ENCODE peak calls at places on chromosomes 4 and X, in ten cellular contexts. One of them, this sample, is unnamed.

GRCh38 chr4:15882675-15883086 is 55.9 kb downstream of the FGFBP1 start:
- DNase-seq in GM20000: peak
- DNase-seq in CD4-positive, alpha-beta T cell: peak
- DNase-seq in A549: peak
- DNase-seq in GM10248: peak
- DNase-seq in dorsolateral prefrontal cortex: peak
- DNase-seq in progenitor cell of endocrine pancreas: peak
- DNase-seq in fibroblast of the aortic adventitia: peak
- DNase-seq in cardiac muscle cell: peak
- DNase-seq in transverse colon: peak
- DNase-seq in this sample: no peak

GRCh38 chrX:11770320-11770719 is 12.3 kb downstream of the MSL3 start:
- DNase-seq in progenitor cell of endocrine pancreas: no peak
- DNase-seq in CD4-positive, alpha-beta T cell: no peak
- DNase-seq in dorsolateral prefrontal cortex: peak
- DNase-seq in GM10248: peak
- DNase-seq in A549: peak
- DNase-seq in cardiac muscle cell: peak
- DNase-seq in fibroblast of the aortic adventitia: peak
- DNase-seq in transverse colon: peak
- DNase-seq in GM20000: peak
- DNase-seq in this sample: no peak

GRCh38 chr4:102319594-102319993 is 25.7 kb downstream of the SLC39A8 start:
- DNase-seq in A549: no peak
- DNase-seq in cardiac muscle cell: no peak
- DNase-seq in progenitor cell of endocrine pancreas: no peak
- DNase-seq in fibroblast of the aortic adventitia: no peak
- DNase-seq in GM20000: no peak
- DNase-seq in GM10248: no peak
- DNase-seq in dorsolateral prefrontal cortex: no peak
- DNase-seq in CD4-positive, alpha-beta T cell: no peak
- DNase-seq in transverse colon: no peak
- DNase-seq in this sample: no peak

GRCh38 chr4:89101256-89102161 is 9.8 kb upstream of the TIGD2 start:
- DNase-seq in GM10248: peak
- DNase-seq in transverse colon: no peak
- DNase-seq in cardiac muscle cell: no peak
- DNase-seq in progenitor cell of endocrine pancreas: no peak
- DNase-seq in dorsolateral prefrontal cortex: no peak
- DNase-seq in fibroblast of the aortic adventitia: no peak
- DNase-seq in GM20000: peak
- DNase-seq in CD4-positive, alpha-beta T cell: no peak
- DNase-seq in A549: no peak
- DNase-seq in this sample: no peak

GRCh38 chr4:99362768-99363167 is 10.2 kb upstream of the ADH1C start:
- DNase-seq in progenitor cell of endocrine pancreas: no peak
- DNase-seq in GM20000: no peak
- DNase-seq in A549: no peak
- DNase-seq in dorsolateral prefrontal cortex: no peak
- DNase-seq in CD4-positive, alpha-beta T cell: no peak
- DNase-seq in GM10248: no peak
- DNase-seq in transverse colon: no peak
- DNase-seq in fibroblast of the aortic adventitia: no peak
- DNase-seq in cardiac muscle cell: no peak
- DNase-seq in this sample: no peak

GRCh38 chrX:150037041-150037440 is 98.8 kb upstream of the EOLA2 start:
- DNase-seq in fibroblast of the aortic adventitia: no peak
- DNase-seq in dorsolateral prefrontal cortex: no peak
- DNase-seq in CD4-positive, alpha-beta T cell: no peak
- DNase-seq in transverse colon: no peak
- DNase-seq in GM20000: no peak
- DNase-seq in GM10248: no peak
- DNase-seq in A549: no peak
- DNase-seq in cardiac muscle cell: peak
- DNase-seq in progenitor cell of endocrine pancreas: no peak
- DNase-seq in this sample: no peak

GRCh38 chr4:98474408-98474844 is 184.0 kb downstream of the TSPAN5 start:
- DNase-seq in dorsolateral prefrontal cortex: no peak
- DNase-seq in CD4-positive, alpha-beta T cell: no peak
- DNase-seq in transverse colon: no peak
- DNase-seq in A549: peak
- DNase-seq in GM10248: no peak
- DNase-seq in cardiac muscle cell: peak
- DNase-seq in progenitor cell of endocrine pancreas: no peak
- DNase-seq in GM20000: no peak
- DNase-seq in fibroblast of the aortic adventitia: peak
- DNase-seq in this sample: no peak

GRCh38 chrX:97691901-97692455 is 808.3 kb downstream of the RPA4 start:
- DNase-seq in GM10248: no peak
- DNase-seq in GM20000: no peak
- DNase-seq in transverse colon: no peak
- DNase-seq in fibroblast of the aortic adventitia: peak
- DNase-seq in dorsolateral prefrontal cortex: no peak
- DNase-seq in CD4-positive, alpha-beta T cell: no peak
- DNase-seq in cardiac muscle cell: no peak
- DNase-seq in progenitor cell of endocrine pancreas: no peak
- DNase-seq in A549: no peak
- DNase-seq in this sample: no peak

GRCh38 chrX:110159235-110159634 is 156.3 kb downstream of the TMEM164 start:
- DNase-seq in A549: no peak
- DNase-seq in cardiac muscle cell: no peak
- DNase-seq in transverse colon: no peak
- DNase-seq in GM20000: no peak
- DNase-seq in GM10248: no peak
- DNase-seq in progenitor cell of endocrine pancreas: no peak
- DNase-seq in fibroblast of the aortic adventitia: no peak
- DNase-seq in dorsolateral prefrontal cortex: no peak
- DNase-seq in CD4-positive, alpha-beta T cell: no peak
- DNase-seq in this sample: no peak

GRCh38 chr4:41935652-41936021 is 408 bp downstream of the TMEM33 start:
- DNase-seq in CD4-positive, alpha-beta T cell: no peak
- DNase-seq in GM20000: peak
- DNase-seq in dorsolateral prefrontal cortex: no peak
- DNase-seq in fibroblast of the aortic adventitia: no peak
- DNase-seq in cardiac muscle cell: no peak
- DNase-seq in A549: peak
- DNase-seq in transverse colon: no peak
- DNase-seq in GM10248: peak
- DNase-seq in progenitor cell of endocrine pancreas: no peak
- DNase-seq in this sample: no peak

GRCh38 chr4:138602664-138603063 is 360.5 kb upstream of the SLC7A11 start:
- DNase-seq in GM10248: no peak
- DNase-seq in CD4-positive, alpha-beta T cell: no peak
- DNase-seq in GM20000: no peak
- DNase-seq in fibroblast of the aortic adventitia: peak
- DNase-seq in cardiac muscle cell: no peak
- DNase-seq in progenitor cell of endocrine pancreas: no peak
- DNase-seq in A549: no peak
- DNase-seq in transverse colon: no peak
- DNase-seq in dorsolateral prefrontal cortex: no peak
- DNase-seq in this sample: no peak

GRCh38 chr4:184833046-184833838 is 7.5 kb upstream of the ACSL1 start:
- DNase-seq in fibroblast of the aortic adventitia: no peak
- DNase-seq in GM10248: no peak
- DNase-seq in progenitor cell of endocrine pancreas: no peak
- DNase-seq in A549: no peak
- DNase-seq in dorsolateral prefrontal cortex: no peak
- DNase-seq in transverse colon: no peak
- DNase-seq in cardiac muscle cell: no peak
- DNase-seq in GM20000: no peak
- DNase-seq in CD4-positive, alpha-beta T cell: no peak
- DNase-seq in this sample: no peak

GRCh38 chr4:80335554-80336358 is at the start of gene CFAP299:
- DNase-seq in cardiac muscle cell: peak
- DNase-seq in dorsolateral prefrontal cortex: peak
- DNase-seq in A549: peak
- DNase-seq in fibroblast of the aortic adventitia: peak
- DNase-seq in CD4-positive, alpha-beta T cell: peak
- DNase-seq in progenitor cell of endocrine pancreas: peak
- DNase-seq in transverse colon: peak
- DNase-seq in GM20000: peak
- DNase-seq in GM10248: peak
- DNase-seq in this sample: peak

GRCh38 chr4:10746371-10747143 is 62.0 kb upstream of the CLNK start:
- DNase-seq in cardiac muscle cell: no peak
- DNase-seq in transverse colon: no peak
- DNase-seq in GM10248: no peak
- DNase-seq in CD4-positive, alpha-beta T cell: no peak
- DNase-seq in progenitor cell of endocrine pancreas: no peak
- DNase-seq in dorsolateral prefrontal cortex: no peak
- DNase-seq in A549: no peak
- DNase-seq in fibroblast of the aortic adventitia: peak
- DNase-seq in GM20000: no peak
- DNase-seq in this sample: no peak

GRCh38 chr4:49000806-49001205 is 14.7 kb downstream of the CWH43 start:
- DNase-seq in GM20000: no peak
- DNase-seq in transverse colon: no peak
- DNase-seq in cardiac muscle cell: no peak
- DNase-seq in GM10248: no peak
- DNase-seq in fibroblast of the aortic adventitia: no peak
- DNase-seq in dorsolateral prefrontal cortex: no peak
- DNase-seq in CD4-positive, alpha-beta T cell: no peak
- DNase-seq in A549: no peak
- DNase-seq in progenitor cell of endocrine pancreas: no peak
- DNase-seq in this sample: no peak

GRCh38 chr4:186622788-186623464 is 67.6 kb upstream of the MTNR1A start:
- DNase-seq in dorsolateral prefrontal cortex: no peak
- DNase-seq in GM20000: no peak
- DNase-seq in A549: no peak
- DNase-seq in transverse colon: no peak
- DNase-seq in fibroblast of the aortic adventitia: peak
- DNase-seq in progenitor cell of endocrine pancreas: no peak
- DNase-seq in cardiac muscle cell: peak
- DNase-seq in GM10248: no peak
- DNase-seq in CD4-positive, alpha-beta T cell: no peak
- DNase-seq in this sample: no peak

GRCh38 chr4:17204908-17205307 is 306.5 kb upstream of the LDB2 start:
- DNase-seq in transverse colon: no peak
- DNase-seq in CD4-positive, alpha-beta T cell: no peak
- DNase-seq in dorsolateral prefrontal cortex: no peak
- DNase-seq in GM10248: no peak
- DNase-seq in GM20000: no peak
- DNase-seq in cardiac muscle cell: no peak
- DNase-seq in progenitor cell of endocrine pancreas: no peak
- DNase-seq in fibroblast of the aortic adventitia: no peak
- DNase-seq in A549: no peak
- DNase-seq in this sample: no peak
- TF ChIP-seq CTCF in transverse colon: no peak
- TF ChIP-seq CTCF in CD4-positive, alpha-beta T cell: no peak
- TF ChIP-seq CTCF in dorsolateral prefrontal cortex: no peak
- TF ChIP-seq CTCF in GM10248: no peak
- TF ChIP-seq CTCF in GM20000: no peak
- TF ChIP-seq CTCF in cardiac muscle cell: no peak
- TF ChIP-seq CTCF in progenitor cell of endocrine pancreas: no peak
- TF ChIP-seq CTCF in fibroblast of the aortic adventitia: no peak
- TF ChIP-seq CTCF in A549: no peak
- TF ChIP-seq CTCF in this sample: no peak

DNA sequence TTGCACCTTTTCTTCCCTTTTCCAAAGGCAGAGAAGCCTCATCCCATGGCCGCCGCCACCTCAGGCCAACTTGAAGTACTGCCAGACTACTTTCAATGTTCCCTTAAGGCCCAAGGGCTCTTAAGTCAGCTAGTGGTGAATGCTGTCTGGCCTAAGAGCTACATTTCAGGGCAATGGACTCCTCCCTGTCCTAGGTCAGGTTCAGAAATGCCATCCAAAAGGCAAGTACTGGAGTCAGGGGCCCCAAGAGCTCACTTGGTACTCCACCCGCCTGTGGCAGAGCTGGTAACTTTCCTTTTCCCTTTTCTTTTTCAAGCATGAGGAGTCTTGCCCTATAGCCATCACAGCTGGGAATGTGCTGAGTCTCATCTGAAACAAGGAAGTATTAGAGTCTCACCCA is 327.1 kb downstream of the NAP1L3 start:
- DNase-seq in fibroblast of the aortic adventitia: no peak
- DNase-seq in transverse colon: no peak
- DNase-seq in dorsolateral prefrontal cortex: no peak
- DNase-seq in GM10248: no peak
- DNase-seq in GM20000: no peak
- DNase-seq in A549: no peak
- DNase-seq in cardiac muscle cell: no peak
- DNase-seq in CD4-positive, alpha-beta T cell: no peak
- DNase-seq in progenitor cell of endocrine pancreas: no peak
- DNase-seq in this sample: no peak
- TF ChIP-seq CTCF in fibroblast of the aortic adventitia: no peak
- TF ChIP-seq CTCF in transverse colon: no peak
- TF ChIP-seq CTCF in dorsolateral prefrontal cortex: no peak
- TF ChIP-seq CTCF in GM10248: no peak
- TF ChIP-seq CTCF in GM20000: no peak
- TF ChIP-seq CTCF in A549: no peak
- TF ChIP-seq CTCF in cardiac muscle cell: no peak
- TF ChIP-seq CTCF in CD4-positive, alpha-beta T cell: no peak
- TF ChIP-seq CTCF in progenitor cell of endocrine pancreas: no peak
- TF ChIP-seq CTCF in this sample: no peak

DNA sequence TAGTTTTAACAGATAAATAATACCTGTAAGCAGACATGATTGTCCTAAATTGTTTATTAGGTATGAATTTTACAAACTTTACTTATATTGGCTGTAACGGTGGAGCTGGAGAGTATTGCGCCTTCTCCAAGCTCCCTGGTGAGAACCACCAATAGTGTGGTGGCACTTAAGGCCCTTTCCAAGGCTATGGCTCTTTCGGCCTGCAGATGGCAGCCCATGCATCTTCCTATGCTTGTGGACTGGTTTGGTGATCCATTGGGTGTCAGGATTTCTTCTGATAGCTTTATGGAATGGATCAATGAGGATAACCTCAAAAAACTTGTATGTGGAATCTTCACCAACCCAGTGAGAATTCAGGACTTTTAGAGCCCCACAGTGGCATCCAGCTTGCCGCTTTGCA is 7.8 kb downstream of the LARP1B start:
- DNase-seq in GM20000: no peak
- DNase-seq in CD4-positive, alpha-beta T cell: no peak
- DNase-seq in A549: peak
- DNase-seq in progenitor cell of endocrine pancreas: no peak
- DNase-seq in fibroblast of the aortic adventitia: peak
- DNase-seq in dorsolateral prefrontal cortex: no peak
- DNase-seq in transverse colon: no peak
- DNase-seq in cardiac muscle cell: peak
- DNase-seq in GM10248: no peak
- DNase-seq in this sample: no peak
- TF ChIP-seq CTCF in GM20000: no peak
- TF ChIP-seq CTCF in CD4-positive, alpha-beta T cell: no peak
- TF ChIP-seq CTCF in A549: peak
- TF ChIP-seq CTCF in progenitor cell of endocrine pancreas: peak
- TF ChIP-seq CTCF in fibroblast of the aortic adventitia: peak
- TF ChIP-seq CTCF in dorsolateral prefrontal cortex: no peak
- TF ChIP-seq CTCF in transverse colon: no peak
- TF ChIP-seq CTCF in cardiac muscle cell: peak
- TF ChIP-seq CTCF in GM10248: peak
- TF ChIP-seq CTCF in this sample: peak

DNA sequence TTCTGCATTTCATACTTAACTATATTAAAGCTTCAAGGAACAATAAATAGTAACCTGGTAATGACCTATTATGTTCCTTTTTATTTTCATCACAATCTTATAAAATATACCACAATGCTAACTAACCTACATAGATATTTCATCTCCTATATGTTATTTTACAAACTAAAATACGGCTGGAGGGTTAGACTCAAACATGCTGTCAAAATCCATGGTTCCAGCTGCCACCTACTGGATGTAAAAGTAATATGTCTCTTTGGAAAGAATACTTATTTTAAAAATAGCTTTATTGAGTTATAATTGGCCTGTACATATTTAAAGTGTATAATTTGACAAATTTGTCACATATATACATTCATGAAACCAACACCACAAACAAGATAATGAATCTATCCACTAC is 15.0 kb downstream of the RGN start:
- DNase-seq in CD4-positive, alpha-beta T cell: no peak
- DNase-seq in GM10248: no peak
- DNase-seq in dorsolateral prefrontal cortex: no peak
- DNase-seq in progenitor cell of endocrine pancreas: no peak
- DNase-seq in transverse colon: no peak
- DNase-seq in A549: peak
- DNase-seq in fibroblast of the aortic adventitia: peak
- DNase-seq in cardiac muscle cell: peak
- DNase-seq in GM20000: peak
- DNase-seq in this sample: no peak
- TF ChIP-seq CTCF in CD4-positive, alpha-beta T cell: peak
- TF ChIP-seq CTCF in GM10248: peak
- TF ChIP-seq CTCF in dorsolateral prefrontal cortex: peak
- TF ChIP-seq CTCF in progenitor cell of endocrine pancreas: peak
- TF ChIP-seq CTCF in transverse colon: peak
- TF ChIP-seq CTCF in A549: peak
- TF ChIP-seq CTCF in fibroblast of the aortic adventitia: peak
- TF ChIP-seq CTCF in cardiac muscle cell: peak
- TF ChIP-seq CTCF in GM20000: no peak
- TF ChIP-seq CTCF in this sample: peak

This sample was measured in type B pancreatic cell.